ENCODE peak calls at places on chromosome 7, in six cellular contexts. One of them, this sample, is unnamed. For H3K36me3, the result is how much of the 10 kb centered on the place peaks cover.

GRCh38 chr7:90671571-90671970 is 75.5 kb downstream of the CDK14 start:
- DNase-seq in cardiac muscle cell: no peak
- DNase-seq in A673: no peak
- DNase-seq in right atrium auricular region: no peak
- DNase-seq in neural progenitor cell: no peak
- DNase-seq in uterus: no peak
- DNase-seq in this sample: no peak

GRCh38 chr7:123689250-123689649 is 33.6 kb downstream of the LMOD2 start:
- DNase-seq in A673: no peak
- DNase-seq in neural progenitor cell: no peak
- DNase-seq in uterus: no peak
- DNase-seq in right atrium auricular region: no peak
- DNase-seq in cardiac muscle cell: no peak
- DNase-seq in this sample: no peak

GRCh38 chr7:104275900-104276299 is 52.5 kb upstream of the LHFPL3 start:
- DNase-seq in uterus: no peak
- DNase-seq in right atrium auricular region: no peak
- DNase-seq in A673: no peak
- DNase-seq in neural progenitor cell: no peak
- DNase-seq in cardiac muscle cell: no peak
- DNase-seq in this sample: no peak

GRCh38 chr7:36346260-36346831 is 43.3 kb upstream of the ANLN start:
- DNase-seq in right atrium auricular region: no peak
- DNase-seq in uterus: no peak
- DNase-seq in A673: no peak
- DNase-seq in neural progenitor cell: no peak
- DNase-seq in cardiac muscle cell: peak
- DNase-seq in this sample: no peak

GRCh38 chr7:80440908-80441307 is 71.0 kb downstream of the GNAT3 start:
- DNase-seq in A673: no peak
- DNase-seq in right atrium auricular region: no peak
- DNase-seq in neural progenitor cell: no peak
- DNase-seq in uterus: no peak
- DNase-seq in cardiac muscle cell: peak
- DNase-seq in this sample: no peak

GRCh38 chr7:131654668-131655326 is 98.4 kb upstream of the PODXL start:
- DNase-seq in neural progenitor cell: peak
- DNase-seq in A673: peak
- DNase-seq in uterus: peak
- DNase-seq in right atrium auricular region: peak
- DNase-seq in cardiac muscle cell: peak
- DNase-seq in this sample: peak

GRCh38 chr7:94843553-94843952 is 63.8 kb upstream of the PPP1R9A start:
- DNase-seq in A673: no peak
- DNase-seq in uterus: no peak
- DNase-seq in cardiac muscle cell: no peak
- DNase-seq in right atrium auricular region: no peak
- DNase-seq in neural progenitor cell: no peak
- DNase-seq in this sample: no peak

GRCh38 chr7:150686030-150686626 is 622 bp downstream of the GIMAP2 start:
- DNase-seq in cardiac muscle cell: no peak
- DNase-seq in right atrium auricular region: no peak
- DNase-seq in A673: peak
- DNase-seq in uterus: no peak
- DNase-seq in neural progenitor cell: no peak
- DNase-seq in this sample: no peak

GRCh38 chr7:18103436-18104218 is 76.0 kb upstream of the PRPS1L1 start:
- DNase-seq in cardiac muscle cell: no peak
- DNase-seq in neural progenitor cell: no peak
- DNase-seq in A673: no peak
- DNase-seq in right atrium auricular region: no peak
- DNase-seq in uterus: no peak
- DNase-seq in this sample: no peak

GRCh38 chr7:138924551-138925225 is 56.5 kb downstream of the KIAA1549 start:
- DNase-seq in uterus: no peak
- DNase-seq in cardiac muscle cell: peak
- DNase-seq in A673: no peak
- DNase-seq in right atrium auricular region: no peak
- DNase-seq in neural progenitor cell: peak
- DNase-seq in this sample: no peak

GRCh38 chr7:35398518-35398917 is 144.6 kb upstream of the TBX20 start:
- DNase-seq in A673: no peak
- DNase-seq in neural progenitor cell: no peak
- DNase-seq in right atrium auricular region: no peak
- DNase-seq in cardiac muscle cell: no peak
- DNase-seq in uterus: no peak
- DNase-seq in this sample: no peak

GRCh38 chr7:142872106-142872675 is 13.4 kb downstream of the TRPV6 start:
- DNase-seq in right atrium auricular region: peak
- DNase-seq in A673: no peak
- DNase-seq in neural progenitor cell: no peak
- DNase-seq in cardiac muscle cell: no peak
- DNase-seq in uterus: no peak
- DNase-seq in this sample: no peak

GRCh38 chr7:35556532-35557471 is 138.1 kb downstream of the HERPUD2 start:
- DNase-seq in right atrium auricular region: peak
- DNase-seq in neural progenitor cell: no peak
- DNase-seq in uterus: no peak
- DNase-seq in A673: peak
- DNase-seq in cardiac muscle cell: no peak
- DNase-seq in this sample: no peak

GRCh38 chr7:46360255-46360654 is 439.2 kb upstream of the IGFBP3 start:
- DNase-seq in cardiac muscle cell: no peak
- DNase-seq in right atrium auricular region: no peak
- DNase-seq in uterus: no peak
- DNase-seq in A673: no peak
- DNase-seq in neural progenitor cell: peak
- DNase-seq in this sample: no peak

GRCh38 chr7:91266067-91266930 is 2.1 kb downstream of the FZD1 start:
- DNase-seq in neural progenitor cell: peak
- DNase-seq in right atrium auricular region: no peak
- DNase-seq in uterus: peak
- DNase-seq in cardiac muscle cell: peak
- DNase-seq in A673: peak
- DNase-seq in this sample: peak

GRCh38 chr7:138980575-138981285 is 459 bp downstream of the KIAA1549 start:
- DNase-seq in right atrium auricular region: no peak
- DNase-seq in uterus: no peak
- DNase-seq in A673: peak
- DNase-seq in cardiac muscle cell: no peak
- DNase-seq in neural progenitor cell: no peak
- DNase-seq in this sample: peak

GRCh38 chr7:79376297-79377025 is 77.0 kb downstream of the MAGI2 start:
- DNase-seq in neural progenitor cell: no peak
- DNase-seq in A673: no peak
- DNase-seq in cardiac muscle cell: peak
- DNase-seq in right atrium auricular region: no peak
- DNase-seq in uterus: no peak
- DNase-seq in this sample: no peak

GRCh38 chr7:78141533-78142281 is 343.1 kb downstream of the PHTF2 start:
- DNase-seq in right atrium auricular region: no peak
- DNase-seq in A673: peak
- DNase-seq in cardiac muscle cell: peak
- DNase-seq in uterus: no peak
- DNase-seq in neural progenitor cell: no peak
- DNase-seq in this sample: no peak

GRCh38 chr7:44633254-44634186 is 27.1 kb downstream of the OGDH start:
- DNase-seq in uterus: peak
- DNase-seq in right atrium auricular region: peak
- DNase-seq in cardiac muscle cell: peak
- DNase-seq in neural progenitor cell: no peak
- DNase-seq in A673: no peak
- DNase-seq in this sample: peak

GRCh38 chr7:41029072-41029492 is 673.8 kb downstream of the INHBA start:
- DNase-seq in cardiac muscle cell: peak
- DNase-seq in A673: no peak
- DNase-seq in right atrium auricular region: no peak
- DNase-seq in neural progenitor cell: no peak
- DNase-seq in uterus: no peak
- DNase-seq in this sample: no peak

GRCh38 chr7:131633342-131633843 is 77.0 kb upstream of the PODXL start:
- DNase-seq in cardiac muscle cell: peak
- DNase-seq in neural progenitor cell: no peak
- DNase-seq in uterus: peak
- DNase-seq in A673: peak
- DNase-seq in right atrium auricular region: peak
- DNase-seq in this sample: no peak

GRCh38 chr7:31785081-31785480 is 98.1 kb downstream of the PPP1R17 start:
- DNase-seq in uterus: no peak
- DNase-seq in cardiac muscle cell: no peak
- DNase-seq in A673: no peak
- DNase-seq in neural progenitor cell: no peak
- DNase-seq in right atrium auricular region: no peak
- DNase-seq in this sample: no peak

GRCh38 chr7:42099837-42100508 is 137.0 kb downstream of the GLI3 start:
- DNase-seq in cardiac muscle cell: no peak
- DNase-seq in neural progenitor cell: no peak
- DNase-seq in uterus: no peak
- DNase-seq in A673: no peak
- DNase-seq in right atrium auricular region: no peak
- DNase-seq in this sample: no peak

GRCh38 chr7:94008537-94008936 is 4.4 kb upstream of the BET1 start:
- DNase-seq in A673: no peak
- DNase-seq in cardiac muscle cell: peak
- DNase-seq in neural progenitor cell: no peak
- DNase-seq in right atrium auricular region: no peak
- DNase-seq in uterus: no peak
- DNase-seq in this sample: no peak

GRCh38 chr7:29106128-29106988 is 40.0 kb downstream of the CPVL start:
- DNase-seq in uterus: peak
- DNase-seq in cardiac muscle cell: peak
- DNase-seq in right atrium auricular region: peak
- DNase-seq in A673: peak
- DNase-seq in neural progenitor cell: peak
- DNase-seq in this sample: no peak

GRCh38 chr7:27180431-27181175 is 4.4 kb downstream of the HOXA11 start:
- DNase-seq in cardiac muscle cell: no peak
- DNase-seq in A673: no peak
- DNase-seq in neural progenitor cell: no peak
- DNase-seq in uterus: peak
- DNase-seq in right atrium auricular region: no peak
- DNase-seq in this sample: no peak

GRCh38 chr7:101923276-101923985 is 106.0 kb downstream of the CUX1 start:
- DNase-seq in cardiac muscle cell: peak
- DNase-seq in uterus: peak
- DNase-seq in A673: no peak
- DNase-seq in neural progenitor cell: no peak
- DNase-seq in right atrium auricular region: no peak
- DNase-seq in this sample: no peak

GRCh38 chr7:18671176-18671575 is 175.6 kb downstream of the HDAC9 start:
- DNase-seq in neural progenitor cell: no peak
- DNase-seq in uterus: no peak
- DNase-seq in cardiac muscle cell: no peak
- DNase-seq in A673: no peak
- DNase-seq in right atrium auricular region: no peak
- DNase-seq in this sample: no peak

GRCh38 chr7:38232475-38233366 is 40.7 kb downstream of the TARP start:
- DNase-seq in cardiac muscle cell: peak
- DNase-seq in neural progenitor cell: no peak
- DNase-seq in uterus: no peak
- DNase-seq in right atrium auricular region: no peak
- DNase-seq in A673: no peak
- DNase-seq in this sample: no peak

GRCh38 chr7:124761164-124761715 is 4.4 kb downstream of the GPR37 start:
- DNase-seq in uterus: no peak
- DNase-seq in cardiac muscle cell: no peak
- DNase-seq in neural progenitor cell: no peak
- DNase-seq in right atrium auricular region: no peak
- DNase-seq in A673: no peak
- DNase-seq in this sample: no peak

GRCh38 chr7:41702635-41703371 is at the start of gene INHBA:
- DNase-seq in neural progenitor cell: no peak
- DNase-seq in A673: peak
- DNase-seq in right atrium auricular region: peak
- DNase-seq in cardiac muscle cell: peak
- DNase-seq in uterus: peak
- DNase-seq in this sample: no peak

GRCh38 chr7:98066934-98067507 is 39.6 kb upstream of the LMTK2 start:
- DNase-seq in A673: no peak
- DNase-seq in cardiac muscle cell: peak
- DNase-seq in uterus: no peak
- DNase-seq in neural progenitor cell: no peak
- DNase-seq in right atrium auricular region: no peak
- DNase-seq in this sample: no peak

GRCh38 chr7:101527844-101528667 is 101.0 kb downstream of the MYL10 start:
- DNase-seq in cardiac muscle cell: no peak
- DNase-seq in uterus: no peak
- DNase-seq in right atrium auricular region: no peak
- DNase-seq in A673: no peak
- DNase-seq in neural progenitor cell: no peak
- DNase-seq in this sample: peak

DNA sequence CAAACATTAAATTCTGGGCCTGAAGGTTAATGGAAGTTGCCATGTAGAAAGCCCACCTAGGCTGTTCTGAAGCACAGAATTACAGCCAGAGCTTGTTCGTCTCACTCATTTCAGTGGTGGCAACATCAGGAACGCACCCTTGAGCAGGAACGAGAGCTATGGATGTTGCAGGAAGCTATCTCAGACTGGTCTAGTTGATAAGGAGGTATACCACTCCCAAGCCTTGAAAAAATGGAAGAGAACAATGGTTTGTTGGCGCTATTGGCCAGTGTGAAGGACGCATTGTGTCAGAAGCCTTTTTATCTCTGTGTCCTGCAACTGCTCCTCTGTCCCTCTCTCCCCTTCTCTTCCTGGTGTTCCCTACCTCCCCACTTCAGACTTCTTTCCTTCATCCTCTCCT is 60.9 kb upstream of the RAPGEF5 start:
- DNase-seq in cardiac muscle cell: no peak
- DNase-seq in right atrium auricular region: no peak
- DNase-seq in A673: no peak
- DNase-seq in neural progenitor cell: no peak
- DNase-seq in uterus: no peak
- DNase-seq in this sample: no peak
- TF ChIP-seq CTCF in cardiac muscle cell: no peak
- TF ChIP-seq CTCF in right atrium auricular region: no peak
- TF ChIP-seq CTCF in A673: no peak
- TF ChIP-seq CTCF in neural progenitor cell: no peak
- TF ChIP-seq CTCF in uterus: no peak
- TF ChIP-seq CTCF in this sample: no peak

GRCh38 chr7:2716906-2717292 is 28.9 kb downstream of the AMZ1 start:
- DNase-seq in neural progenitor cell: no peak
- DNase-seq in A673: no peak
- DNase-seq in right atrium auricular region: no peak
- DNase-seq in uterus: no peak
- DNase-seq in cardiac muscle cell: no peak
- DNase-seq in this sample: no peak
- H3K36me3 ChIP-seq in neural progenitor cell: under half
- H3K36me3 ChIP-seq in A673: under half
- H3K36me3 ChIP-seq in right atrium auricular region: under half
- H3K36me3 ChIP-seq in uterus: under half
- H3K36me3 ChIP-seq in cardiac muscle cell: under half
- H3K36me3 ChIP-seq in this sample: under half

GRCh38 chr7:157576415-157576814 is 239.6 kb downstream of the DNAJB6 start:
- DNase-seq in cardiac muscle cell: no peak
- DNase-seq in right atrium auricular region: no peak
- DNase-seq in uterus: no peak
- DNase-seq in neural progenitor cell: no peak
- DNase-seq in A673: no peak
- DNase-seq in this sample: no peak
- H3K4me3 ChIP-seq in cardiac muscle cell: no peak
- H3K4me3 ChIP-seq in right atrium auricular region: peak
- H3K4me3 ChIP-seq in uterus: no peak
- H3K4me3 ChIP-seq in neural progenitor cell: no peak
- H3K4me3 ChIP-seq in A673: no peak
- H3K4me3 ChIP-seq in this sample: peak

GRCh38 chr7:33486626-33487025 is 357.3 kb downstream of the BBS9 start:
- DNase-seq in A673: no peak
- DNase-seq in cardiac muscle cell: no peak
- DNase-seq in right atrium auricular region: no peak
- DNase-seq in uterus: no peak
- DNase-seq in neural progenitor cell: no peak
- DNase-seq in this sample: no peak
- TF ChIP-seq CTCF in A673: no peak
- TF ChIP-seq CTCF in cardiac muscle cell: no peak
- TF ChIP-seq CTCF in right atrium auricular region: no peak
- TF ChIP-seq CTCF in uterus: no peak
- TF ChIP-seq CTCF in neural progenitor cell: no peak
- TF ChIP-seq CTCF in this sample: no peak